ENCODE peak calls at places on chromosomes 7 and 10, in seven cellular contexts. V is RWPE2, I is endothelial cell, P is left ventricle myocardium superior, J is aorta, K is SK-N-SH, S is HS-5. Y is an unnamed sample.

GRCh38 chr7:142870575-142871259 is 14.8 kb downstream of the TRPV6 start:
- DNase-seq in V (no peak), J (peak; percentile 66), S (no peak), P (no peak), I (peak; percentile 1), K (no peak), Y (no peak)

GRCh38 chr7:125485223-125485622 is 555.6 kb upstream of the POT1 start:
- DNase-seq in K (no peak), J (no peak), I (no peak), S (no peak), P (no peak), V (no peak), Y (no peak)

GRCh38 chr10:131238669-131239280 is 72.7 kb downstream of the TCERG1L start:
- DNase-seq in I (no peak), P (no peak), J (peak; percentile 28), S (no peak), K (no peak), V (peak; percentile 18), Y (no peak)

GRCh38 chr10:61244261-61244775 is 208.9 kb downstream of the TMEM26 start:
- DNase-seq in P (no peak), K (no peak), S (no peak), V (no peak), I (no peak), J (no peak), Y (no peak)

GRCh38 chr10:77836299-77836820 is 90.2 kb downstream of the DLG5 start:
- DNase-seq in J (no peak), P (peak; percentile 68), I (no peak), V (no peak), S (no peak), K (no peak), Y (peak; percentile 88)

GRCh38 chr7:10412426-10413019 is 561.1 kb upstream of the PHF14 start:
- DNase-seq in I (peak; percentile 48), P (no peak), K (peak; percentile 44), S (peak; percentile 4), J (no peak), V (no peak), Y (peak; percentile 67)

GRCh38 chr7:151925446-151926335 is 30.6 kb upstream of the GALNTL5 start:
- DNase-seq in S (no peak), V (no peak), P (peak; percentile 64), K (peak; percentile 38), I (no peak), J (no peak), Y (no peak)

GRCh38 chr7:30850426-30850825 is 61.2 kb upstream of the AQP1 start:
- DNase-seq in S (no peak), P (no peak), J (no peak), I (no peak), V (no peak), K (no peak), Y (no peak)

GRCh38 chr7:101999420-101999819 is 182.0 kb downstream of the CUX1 start:
- DNase-seq in J (no peak), K (no peak), P (no peak), V (no peak), I (no peak), S (no peak), Y (no peak)

GRCh38 chr10:49552277-49552676 is 13.4 kb upstream of the ERCC6 start:
- DNase-seq in K (no peak), V (peak; percentile 91), S (peak; percentile 74), I (no peak), J (no peak), P (no peak), Y (no peak)

GRCh38 chr7:116259821-116260440 is 49.6 kb downstream of the TES start:
- DNase-seq in V (no peak), I (no peak), K (no peak), S (peak; percentile 87), J (no peak), P (no peak), Y (no peak)

Y was measured in erythroblast.